ENCODE peak calls at places on chromosomes 12 and 14, in ten cellular contexts. G is NCI-H226; V is T follicular helper cell; K is SJCRH30; D is LoVo; H is left ventricle myocardium inferior; N is NCI-H1417; P is Caco-2; X is activated CD4-positive, alpha-beta T cell treated with anti-CD3 and anti-CD28 coated beads for 4 hours; J is T-helper 2 cell treated with Interferon-gamma antibody and Interleukin-4, amounts not matched to agents 5 μg/mL and 100 μg/mL, for 36 hours. L is an unnamed sample.

GRCh38 chr14:105026789-105027563 is 6.1 kb upstream of the CDCA4 start:
- DNase-seq in G (peak), V (no peak), P (no peak), J (no peak), H (no peak), D (no peak), X (no peak), N (no peak), K (no peak), L (no peak)

GRCh38 chr14:33906968-33907367 is 43.9 kb downstream of the EGLN3 start:
- DNase-seq in J (no peak), X (no peak), H (no peak), D (no peak), K (no peak), N (no peak), P (no peak), V (no peak), G (no peak), L (no peak)

GRCh38 chr12:58894040-58894439 is 26.3 kb downstream of the LRIG3 start:
- DNase-seq in V (no peak), J (no peak), K (no peak), H (no peak), N (no peak), P (no peak), G (no peak), X (no peak), D (no peak), L (no peak)

GRCh38 chr12:3315201-3315661 is 175.8 kb upstream of the PRMT8 start:
- DNase-seq in N (peak), K (peak), H (peak), V (no peak), P (peak), X (no peak), D (no peak), G (no peak), J (no peak), L (peak)

GRCh38 chr12:13342971-13343370 is 146.4 kb downstream of the EMP1 start:
- DNase-seq in J (peak), K (no peak), G (peak), H (no peak), D (no peak), X (no peak), N (no peak), P (no peak), V (no peak), L (no peak)

GRCh38 chr12:14954269-14954668 is 7.1 kb downstream of the ARHGDIB start:
- DNase-seq in V (no peak), N (no peak), G (no peak), K (no peak), H (no peak), X (no peak), D (no peak), P (no peak), J (no peak), L (no peak)

GRCh38 chr14:68492889-68493288 is 300.0 kb downstream of the ZFP36L1 start:
- DNase-seq in D (no peak), K (no peak), N (no peak), P (no peak), V (no peak), X (no peak), G (no peak), H (no peak), J (no peak), L (no peak)

GRCh38 chr12:2397356-2398045 is 344.7 kb downstream of the CACNA1C start:
- DNase-seq in V (no peak), G (no peak), K (no peak), D (no peak), X (no peak), N (no peak), P (peak), J (no peak), H (no peak), L (no peak)

GRCh38 chr12:49039421-49040363 is 20.9 kb downstream of the KMT2D start:
- DNase-seq in N (no peak), K (peak), P (no peak), J (no peak), D (no peak), V (no peak), G (no peak), H (no peak), X (no peak), L (peak)

GRCh38 chr12:93782854-93783253 is 105.7 kb downstream of the CRADD start:
- DNase-seq in V (no peak), P (no peak), H (no peak), D (no peak), K (no peak), J (no peak), G (no peak), N (no peak), X (no peak), L (no peak)

GRCh38 chr14:54344445-54344844 is 52.4 kb upstream of the CDKN3 start:
- DNase-seq in J (no peak), G (no peak), P (no peak), N (no peak), X (no peak), D (no peak), V (no peak), H (no peak), K (no peak), L (no peak)